ENCODE peak calls at places on chromosomes 11 and 22, in five cellular contexts. E is kidney epithelial cell, J is astrocyte of the cerebellum, L is frontal cortex, C is tibial artery. N is an unnamed sample.

GRCh38 chr11:119743041-119743440 is 14.0 kb upstream of the NECTIN1 start:
- DNase-seq in E (no peak), J (no peak), L (no peak), C (no peak), N (no peak)

GRCh38 chr22:27754247-27754887 is 47.2 kb downstream of the MN1 start:
- DNase-seq in E (no peak), J (peak; percentile 52), L (no peak), C (no peak), N (no peak)

GRCh38 chr11:113314389-113315301 is at the start of gene TTC12:
- DNase-seq in E (peak; percentile 45), J (peak; percentile 61), L (peak; percentile 86), C (peak; percentile 95), N (peak; percentile 70)

GRCh38 chr22:32754413-32755041 is 47.0 kb upstream of the TIMP3 start:
- DNase-seq in E (no peak), J (no peak), L (no peak), C (peak; percentile 76), N (peak; percentile 42)

GRCh38 chr11:72609045-72609444 is 65.2 kb downstream of the PDE2A start:
- DNase-seq in E (no peak), J (no peak), L (no peak), C (no peak), N (no peak)

GRCh38 chr11:72576661-72577060 is 97.6 kb downstream of the PDE2A start:
- DNase-seq in E (no peak), J (no peak), L (no peak), C (peak; percentile 25), N (no peak)

GRCh38 chr11:96338910-96339703 is 3.9 kb downstream of the MAML2 start:
- DNase-seq in E (no peak), J (no peak), L (no peak), C (peak; percentile 73), N (peak; percentile 82)

GRCh38 chr22:49046546-49047305 is 780.9 kb downstream of the BRD1 start:
- DNase-seq in E (no peak), J (no peak), L (peak; percentile 56), C (peak; percentile 61), N (no peak)

GRCh38 chr11:2672553-2673249 is 27.1 kb downstream of the KCNQ1OT1 start:
- DNase-seq in E (no peak), J (no peak), L (no peak), C (peak; percentile 33), N (no peak)